ENCODE peak calls at places on chromosomes 12 and 14, in five cellular contexts. S, E, R, I and X are unnamed samples.

GRCh38 chr12:30796891-30797371 is 42.2 kb upstream of the CAPRIN2 start:
- DNase-seq in S (peak), R (no peak), I (peak), E (no peak), X (no peak)

GRCh38 chr14:60087664-60088063 is 4.1 kb upstream of the PCNX4 start:
- DNase-seq in E (no peak), S (no peak), I (no peak), R (no peak), X (no peak)

GRCh38 chr12:87642245-87642644 is 387.0 kb downstream of the C12orf50 start:
- DNase-seq in R (no peak), S (no peak), I (peak), E (no peak), X (no peak)

GRCh38 chr14:72495668-72496067 is 398.2 kb downstream of the DPF3 start:
- DNase-seq in E (no peak), R (no peak), I (no peak), S (peak), X (no peak)

GRCh38 chr12:93968928-93969327 is 179.4 kb upstream of the PLXNC1 start:
- DNase-seq in R (no peak), S (no peak), E (no peak), I (no peak), X (no peak)

GRCh38 chr12:68559246-68559645 is 51.5 kb upstream of the RAP1B start:
- DNase-seq in R (no peak), S (peak), E (no peak), I (no peak), X (no peak)

GRCh38 chr12:108478611-108479010 is 36.5 kb upstream of the FICD start:
- DNase-seq in I (no peak), E (no peak), S (no peak), R (no peak), X (no peak)

GRCh38 chr12:19893514-19893913 is 454.2 kb downstream of the AEBP2 start:
- DNase-seq in R (no peak), S (peak), I (peak), E (peak), X (no peak)

GRCh38 chr12:66482880-66483279 is 180.6 kb downstream of the HELB start:
- DNase-seq in I (no peak), S (no peak), E (no peak), R (no peak), X (no peak)

GRCh38 chr12:64571346-64571745 is 38.9 kb upstream of the RASSF3 start:
- DNase-seq in S (no peak), R (no peak), E (no peak), I (no peak), X (no peak)

GRCh38 chr14:68921049-68921448 is 58.1 kb downstream of the ACTN1 start:
- DNase-seq in E (no peak), I (no peak), S (no peak), R (no peak), X (no peak)
- TF ChIP-seq CTCF in E (no peak), I (no peak), S (no peak), R (no peak), X (no peak)

GRCh38 chr12:121096199-121096798 is 36.4 kb upstream of the P2RX7 start:
- DNase-seq in I (no peak), E (no peak), S (no peak), R (no peak), X (no peak)
- TF ChIP-seq CTCF in I (no peak), E (no peak), S (no peak), R (no peak), X (peak)

GRCh38 chr12:111784953-111785352 is 18.2 kb downstream of the ALDH2 start:
- DNase-seq in E (no peak), S (no peak), I (no peak), R (no peak), X (no peak)

GRCh38 chr12:111789779-111790178 is 23.0 kb downstream of the ALDH2 start:
- DNase-seq in S (no peak), R (no peak), I (no peak), E (no peak), X (no peak)

GRCh38 chr12:111785651-111786050 is 18.9 kb downstream of the ALDH2 start:
- DNase-seq in E (no peak), R (no peak), I (no peak), S (peak), X (no peak)

GRCh38 chr12:111791507-111791906 is 24.8 kb downstream of the ALDH2 start:
- DNase-seq in S (no peak), R (no peak), I (no peak), E (no peak), X (no peak)

DNA sequence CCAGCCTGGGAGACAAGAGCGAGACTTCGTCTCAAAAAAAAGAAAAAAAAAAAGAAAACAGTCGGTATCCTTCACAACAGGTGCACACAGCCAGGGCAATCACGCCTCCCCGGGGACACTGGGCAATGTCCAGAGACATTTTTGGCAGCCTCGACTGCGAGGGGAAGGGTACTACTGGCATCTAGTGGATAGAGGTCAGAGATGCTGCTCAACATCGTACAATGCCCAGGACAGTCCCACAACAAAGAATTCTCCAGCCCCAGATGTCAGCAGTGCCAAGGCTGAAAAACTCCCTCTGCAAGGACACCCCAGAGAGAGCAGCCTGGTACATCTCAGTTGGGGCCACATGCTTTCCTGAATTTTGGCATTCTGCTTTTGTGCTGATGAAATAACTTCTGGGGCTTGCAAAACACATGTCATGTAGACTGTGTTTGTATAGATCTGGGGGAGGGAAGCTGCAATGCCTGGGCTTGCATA is 21.5 kb downstream of the ALDH2 start:
- DNase-seq in E (no peak), S (peak), R (no peak), I (peak), X (no peak)
- TF ChIP-seq CTCF in E (peak), S (peak), R (peak), I (peak), X (peak)

GRCh38 chr14:25032092-25032784 is 17.7 kb downstream of the STXBP6 start:
- DNase-seq in I (peak), E (no peak), S (no peak), R (no peak), X (no peak)
- TF ChIP-seq CTCF in I (peak), E (peak), S (no peak), R (peak), X (peak)

DNA sequence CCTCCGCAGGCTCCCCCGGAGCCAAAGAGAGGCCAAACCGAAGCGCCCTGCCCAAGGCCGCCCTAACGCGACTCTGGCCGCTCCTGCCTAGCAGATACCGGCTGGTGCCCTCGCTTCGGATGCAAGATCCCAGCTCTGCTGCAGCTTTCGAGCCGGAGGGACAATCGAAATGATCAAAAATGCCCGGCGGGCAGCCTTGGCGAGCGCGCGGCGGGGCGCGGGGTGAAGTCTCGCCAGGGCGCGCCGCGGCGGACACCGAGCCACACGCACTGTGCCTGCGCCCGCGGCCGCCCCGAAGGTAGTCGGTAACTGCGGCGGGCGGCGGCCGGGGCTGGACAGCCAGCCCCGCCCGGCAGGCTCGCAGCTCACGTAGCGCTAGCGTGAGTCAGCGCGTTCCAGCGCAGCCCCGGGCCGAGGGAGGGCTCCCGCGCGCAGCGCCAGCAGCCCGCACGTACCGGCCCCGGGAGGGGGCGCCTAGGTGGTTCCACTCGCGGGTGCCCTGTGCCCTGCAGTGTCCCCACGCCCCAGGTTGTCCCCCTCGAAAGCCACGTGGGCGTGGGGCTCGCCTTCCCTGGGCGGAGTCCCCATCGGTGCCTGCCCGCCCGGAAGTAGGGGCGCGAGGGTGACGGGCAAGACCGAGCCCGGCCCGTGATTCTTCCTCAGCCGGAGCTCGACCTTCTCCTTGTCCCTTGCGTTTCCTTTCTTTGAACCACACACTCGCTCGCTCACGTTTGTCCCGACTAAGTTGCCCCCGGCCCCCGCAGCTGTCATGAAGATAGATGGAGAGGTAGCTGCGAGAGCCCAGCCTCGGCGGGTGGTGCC is 109.3 kb upstream of the EGLN3 start:
- DNase-seq in E (no peak), R (no peak), I (peak), S (peak), X (peak)
- TF ChIP-seq CTCF in E (peak), R (peak), I (no peak), S (peak), X (peak)

GRCh38 chr12:42144174-42144423 is 575 bp downstream of the GXYLT1 start:
- DNase-seq in S (no peak), E (no peak), I (no peak), R (no peak), X (no peak)

GRCh38 chr12:42144424-42145196 is at the start of gene GXYLT1:
- DNase-seq in I (peak), R (peak), E (peak), S (peak), X (peak)

GRCh38 chr12:42145197-42145549 is 499 bp upstream of the GXYLT1 start:
- DNase-seq in S (peak), R (no peak), E (no peak), I (peak), X (no peak)

GRCh38 chr12:42143401-42144173 is 1.1 kb downstream of the GXYLT1 start:
- DNase-seq in I (no peak), S (peak), E (no peak), R (no peak), X (no peak)

GRCh38 chr12:42145552-42146215 is 1.0 kb upstream of the GXYLT1 start:
- DNase-seq in S (peak), I (peak), R (no peak), E (no peak), X (no peak)
- TF ChIP-seq CTCF in S (no peak), I (peak), R (no peak), E (peak), X (no peak)

DNA sequence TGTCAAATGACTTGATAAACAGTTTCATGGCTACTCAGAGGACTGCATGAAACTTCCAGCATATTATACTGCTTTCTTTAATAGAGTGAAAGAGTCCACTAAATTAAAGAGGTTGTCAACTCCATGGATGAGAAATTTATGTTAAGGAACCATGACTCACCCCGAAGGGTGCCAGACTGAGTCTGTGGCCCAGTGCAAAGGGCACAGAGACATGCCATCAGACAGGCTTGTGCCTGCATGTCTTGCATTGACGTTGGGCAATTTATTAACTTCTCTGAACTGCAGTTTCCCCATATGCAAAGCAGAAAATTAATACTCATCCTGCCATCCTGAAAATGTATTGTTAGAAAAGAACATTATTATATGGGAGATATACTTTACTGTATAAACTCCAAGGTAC is 382.4 kb downstream of the APAF1 start:
- DNase-seq in E (no peak), I (no peak), S (no peak), R (no peak), X (no peak)
- TF ChIP-seq CTCF in E (no peak), I (no peak), S (no peak), R (no peak), X (no peak)

GRCh38 chr12:84508325-84508861 is 404.2 kb downstream of the SLC6A15 start:
- DNase-seq in I (peak), E (peak), S (peak), R (peak), X (no peak)
- TF ChIP-seq CTCF in I (peak), E (peak), S (peak), R (peak), X (no peak)

GRCh38 chr12:107134558-107134957 is 41.2 kb upstream of the CRY1 start:
- DNase-seq in E (peak), S (no peak), R (peak), I (peak), X (no peak)
- TF ChIP-seq CTCF in E (peak), S (no peak), R (peak), I (peak), X (peak)

GRCh38 chr14:96303981-96304380 is 48.0 kb downstream of the BDKRB1 start:
- DNase-seq in E (no peak), I (no peak), S (no peak), R (no peak), X (no peak)

GRCh38 chr14:96307434-96307833 is 51.4 kb downstream of the BDKRB1 start:
- DNase-seq in R (no peak), S (no peak), E (no peak), I (peak), X (no peak)

GRCh38 chr14:96309907-96310330 is 53.2 kb downstream of the ATG2B start:
- DNase-seq in I (no peak), S (peak), R (no peak), E (no peak), X (no peak)

GRCh38 chr14:96309128-96309906 is 53.3 kb downstream of the BDKRB1 start:
- DNase-seq in E (no peak), S (no peak), R (no peak), I (no peak), X (no peak)

DNA sequence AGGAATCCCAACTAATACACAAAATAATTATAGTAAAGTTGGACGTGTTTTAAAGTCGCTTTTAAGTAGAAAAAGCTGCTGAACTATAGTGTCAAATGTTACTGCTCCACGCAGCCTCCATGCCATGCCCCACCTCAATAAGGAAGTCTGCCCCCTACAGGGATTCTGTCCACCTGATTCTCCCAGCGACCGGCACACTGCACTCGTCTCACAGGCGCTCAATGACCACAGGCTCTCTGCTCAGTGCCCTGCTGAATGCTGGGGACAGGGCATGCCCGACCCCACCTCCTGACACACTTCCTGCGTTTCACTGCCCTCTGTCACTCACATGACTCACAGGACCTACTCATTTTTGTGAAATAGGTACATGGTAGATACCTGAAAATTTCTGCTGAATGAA is 48.9 kb downstream of the BDKRB1 start:
- DNase-seq in R (no peak), I (peak), S (no peak), E (peak), X (no peak)
- TF ChIP-seq CTCF in R (peak), I (peak), S (peak), E (peak), X (no peak)